ENCODE peak calls at places on chromosome 2, in five cellular contexts. One of them, this sample, is unnamed.

GRCh38 chr2:28613616-28614501 is 118.0 kb downstream of the PLB1 start:
- DNase-seq in NCI-H1694 treated with DMSO at 0.1 percent for 48 hours: no peak
- DNase-seq in effector memory CD4-positive, alpha-beta T cell: no peak
- DNase-seq in AG08396: no peak
- DNase-seq in GM13977: no peak
- DNase-seq in this sample: no peak

GRCh38 chr2:127078028-127078427 is 28.9 kb downstream of the BIN1 start:
- DNase-seq in NCI-H1694 treated with DMSO at 0.1 percent for 48 hours: no peak
- DNase-seq in effector memory CD4-positive, alpha-beta T cell: no peak
- DNase-seq in AG08396: no peak
- DNase-seq in GM13977: no peak
- DNase-seq in this sample: no peak

GRCh38 chr2:226798422-226799210 is 1.0 kb downstream of the IRS1 start:
- DNase-seq in NCI-H1694 treated with DMSO at 0.1 percent for 48 hours: no peak
- DNase-seq in effector memory CD4-positive, alpha-beta T cell: peak
- DNase-seq in AG08396: peak
- DNase-seq in GM13977: peak
- DNase-seq in this sample: no peak

GRCh38 chr2:44836174-44836573 is 105.3 kb upstream of the SIX3 start:
- DNase-seq in NCI-H1694 treated with DMSO at 0.1 percent for 48 hours: no peak
- DNase-seq in effector memory CD4-positive, alpha-beta T cell: no peak
- DNase-seq in AG08396: no peak
- DNase-seq in GM13977: peak
- DNase-seq in this sample: no peak

GRCh38 chr2:69768217-69768616 is 26.3 kb downstream of the ANXA4 start:
- DNase-seq in NCI-H1694 treated with DMSO at 0.1 percent for 48 hours: no peak
- DNase-seq in effector memory CD4-positive, alpha-beta T cell: no peak
- DNase-seq in AG08396: no peak
- DNase-seq in GM13977: no peak
- DNase-seq in this sample: no peak

GRCh38 chr2:216315817-216316603 is 56.3 kb downstream of the MARCHF4 start:
- DNase-seq in NCI-H1694 treated with DMSO at 0.1 percent for 48 hours: no peak
- DNase-seq in effector memory CD4-positive, alpha-beta T cell: no peak
- DNase-seq in AG08396: peak
- DNase-seq in GM13977: no peak
- DNase-seq in this sample: peak

GRCh38 chr2:27441958-27442281 is 261 bp upstream of the KRTCAP3 start:
- DNase-seq in NCI-H1694 treated with DMSO at 0.1 percent for 48 hours: no peak
- DNase-seq in effector memory CD4-positive, alpha-beta T cell: no peak
- DNase-seq in AG08396: no peak
- DNase-seq in GM13977: peak
- DNase-seq in this sample: no peak

GRCh38 chr2:170243118-170243837 is 65.3 kb downstream of the MYO3B start:
- DNase-seq in NCI-H1694 treated with DMSO at 0.1 percent for 48 hours: no peak
- DNase-seq in effector memory CD4-positive, alpha-beta T cell: no peak
- DNase-seq in AG08396: no peak
- DNase-seq in GM13977: no peak
- DNase-seq in this sample: no peak

GRCh38 chr2:33230877-33231276 is 245.6 kb upstream of the RASGRP3 start:
- DNase-seq in NCI-H1694 treated with DMSO at 0.1 percent for 48 hours: no peak
- DNase-seq in effector memory CD4-positive, alpha-beta T cell: no peak
- DNase-seq in AG08396: no peak
- DNase-seq in GM13977: no peak
- DNase-seq in this sample: no peak

GRCh38 chr2:175356901-175357300 is 175.4 kb upstream of the ATP5MC3 start:
- DNase-seq in NCI-H1694 treated with DMSO at 0.1 percent for 48 hours: no peak
- DNase-seq in effector memory CD4-positive, alpha-beta T cell: no peak
- DNase-seq in AG08396: no peak
- DNase-seq in GM13977: no peak
- DNase-seq in this sample: no peak

GRCh38 chr2:27240406-27240805 is 22.4 kb downstream of the SLC30A3 start:
- DNase-seq in NCI-H1694 treated with DMSO at 0.1 percent for 48 hours: no peak
- DNase-seq in effector memory CD4-positive, alpha-beta T cell: no peak
- DNase-seq in AG08396: no peak
- DNase-seq in GM13977: no peak
- DNase-seq in this sample: no peak

GRCh38 chr2:68766378-68766845 is 31.8 kb downstream of the ARHGAP25 start:
- DNase-seq in NCI-H1694 treated with DMSO at 0.1 percent for 48 hours: no peak
- DNase-seq in effector memory CD4-positive, alpha-beta T cell: peak
- DNase-seq in AG08396: no peak
- DNase-seq in GM13977: no peak
- DNase-seq in this sample: no peak

GRCh38 chr2:191571163-191571769 is 106.7 kb upstream of the NABP1 start:
- DNase-seq in NCI-H1694 treated with DMSO at 0.1 percent for 48 hours: no peak
- DNase-seq in effector memory CD4-positive, alpha-beta T cell: no peak
- DNase-seq in AG08396: peak
- DNase-seq in GM13977: no peak
- DNase-seq in this sample: no peak

GRCh38 chr2:206277503-206277902 is 3.0 kb downstream of the ZDBF2 start:
- DNase-seq in NCI-H1694 treated with DMSO at 0.1 percent for 48 hours: no peak
- DNase-seq in effector memory CD4-positive, alpha-beta T cell: no peak
- DNase-seq in AG08396: no peak
- DNase-seq in GM13977: no peak
- DNase-seq in this sample: no peak

GRCh38 chr2:30149976-30150375 is 3.2 kb downstream of the YPEL5 start:
- DNase-seq in NCI-H1694 treated with DMSO at 0.1 percent for 48 hours: no peak
- DNase-seq in effector memory CD4-positive, alpha-beta T cell: no peak
- DNase-seq in AG08396: no peak
- DNase-seq in GM13977: no peak
- DNase-seq in this sample: no peak

GRCh38 chr2:233643128-233643527 is 6.9 kb downstream of the UGT1A10 start:
- DNase-seq in NCI-H1694 treated with DMSO at 0.1 percent for 48 hours: no peak
- DNase-seq in effector memory CD4-positive, alpha-beta T cell: no peak
- DNase-seq in AG08396: no peak
- DNase-seq in GM13977: no peak
- DNase-seq in this sample: no peak

GRCh38 chr2:85888745-85889647 is at the start of gene ST3GAL5:
- DNase-seq in NCI-H1694 treated with DMSO at 0.1 percent for 48 hours: peak
- DNase-seq in effector memory CD4-positive, alpha-beta T cell: peak
- DNase-seq in AG08396: peak
- DNase-seq in GM13977: peak
- DNase-seq in this sample: peak